ENCODE peak calls at places on chromosomes 11 and 22, in ten cellular contexts. J is PC-9, Z is astrocyte, V is PC-3, F is AG04450, K is SJSA1, G is mucosa of descending colon, M is OCI-LY7, I is A549, X is aorta. Q is an unnamed sample. For H3K9me3, the result is how much of the 10 kb centered on the place peaks cover.

GRCh38 chr11:110971110-110971509 is 258.9 kb upstream of the ARHGAP20 start:
- DNase-seq in J (peak), Z (peak), V (peak), F (no peak), K (no peak), G (no peak), M (no peak), I (no peak), X (no peak), Q (no peak)

GRCh38 chr22:37020192-37020479 is 594 bp downstream of the MPST start:
- DNase-seq in J (no peak), Z (peak), V (peak), F (no peak), K (peak), G (peak), M (peak), I (peak), X (peak), Q (no peak)

GRCh38 chr22:17633217-17633997 is 4.9 kb upstream of the ATP6V1E1 start:
- DNase-seq in J (peak), Z (peak), V (peak), F (peak), K (peak), G (no peak), M (no peak), I (peak), X (no peak), Q (no peak)

GRCh38 chr22:30602049-30602448 is 4.9 kb upstream of the TCN2 start:
- DNase-seq in J (no peak), Z (peak), V (peak), F (no peak), K (no peak), G (no peak), M (peak), I (peak), X (no peak), Q (no peak)

GRCh38 chr22:44389926-44390925 is 77.5 kb upstream of the SHISAL1 start:
- DNase-seq in J (no peak), Z (no peak), V (no peak), F (no peak), K (no peak), G (peak), M (no peak), I (no peak), X (peak), Q (no peak)

GRCh38 chr11:113628912-113629311 is 77.2 kb downstream of the TMPRSS5 start:
- DNase-seq in J (no peak), Z (no peak), V (no peak), F (no peak), K (no peak), G (no peak), M (no peak), I (no peak), X (no peak), Q (no peak)

GRCh38 chr11:125952973-125953372 is 7.1 kb downstream of the VSIG10L2 start:
- DNase-seq in J (peak), Z (no peak), V (peak), F (no peak), K (no peak), G (no peak), M (no peak), I (no peak), X (no peak), Q (no peak)

GRCh38 chr22:23102776-23103175 is 32.5 kb downstream of the GNAZ start:
- DNase-seq in J (no peak), Z (no peak), V (no peak), F (no peak), K (no peak), G (no peak), M (no peak), I (no peak), X (no peak), Q (no peak)

GRCh38 chr11:91220476-91221202 is 997.8 kb upstream of the CHORDC1 start:
- DNase-seq in J (no peak), Z (peak), V (peak), F (no peak), K (no peak), G (no peak), M (no peak), I (peak), X (no peak), Q (no peak)

GRCh38 chr11:23765862-23766261 is 731.0 kb upstream of the LUZP2 start:
- DNase-seq in J (no peak), Z (peak), V (peak), F (no peak), K (no peak), G (no peak), M (no peak), I (no peak), X (no peak), Q (no peak)

GRCh38 chr11:11510939-11511338 is 110.9 kb downstream of the GALNT18 start:
- DNase-seq in J (no peak), Z (peak), V (no peak), F (no peak), K (no peak), G (peak), M (no peak), I (no peak), X (no peak), Q (no peak)

GRCh38 chr11:34565417-34566208 is 52.0 kb upstream of the ELF5 start:
- DNase-seq in J (no peak), Z (no peak), V (peak), F (no peak), K (no peak), G (no peak), M (peak), I (peak), X (no peak), Q (no peak)

GRCh38 chr11:63858628-63859550 is 20.0 kb downstream of the MARK2 start:
- DNase-seq in J (no peak), Z (peak), V (no peak), F (no peak), K (no peak), G (peak), M (no peak), I (peak), X (peak), Q (no peak)

GRCh38 chr11:85810871-85811611 is at the start of gene SYTL2:
- DNase-seq in J (peak), Z (peak), V (peak), F (no peak), K (peak), G (peak), M (peak), I (peak), X (peak), Q (peak)

GRCh38 chr22:46462726-46463371 is 74.6 kb downstream of the CELSR1 start:
- DNase-seq in J (no peak), Z (peak), V (peak), F (no peak), K (peak), G (no peak), M (no peak), I (peak), X (no peak), Q (no peak)

GRCh38 chr22:45448431-45448830 is 34.9 kb downstream of the RIBC2 start:
- DNase-seq in J (no peak), Z (no peak), V (no peak), F (no peak), K (no peak), G (no peak), M (no peak), I (no peak), X (peak), Q (no peak)

GRCh38 chr11:44257338-44258189 is 52.4 kb downstream of the ALX4 start:
- DNase-seq in J (no peak), Z (no peak), V (no peak), F (no peak), K (no peak), G (no peak), M (no peak), I (no peak), X (no peak), Q (no peak)

GRCh38 chr11:117220568-117220967 is 11.3 kb downstream of the PCSK7 start:
- DNase-seq in J (no peak), Z (no peak), V (no peak), F (no peak), K (no peak), G (peak), M (no peak), I (no peak), X (peak), Q (no peak)

GRCh38 chr11:71948314-71949027 is 19.6 kb downstream of the RNF121 start:
- DNase-seq in J (no peak), Z (peak), V (no peak), F (no peak), K (no peak), G (no peak), M (no peak), I (peak), X (no peak), Q (no peak)

GRCh38 chr11:3962406-3962840 is 107.0 kb downstream of the STIM1 start:
- DNase-seq in J (no peak), Z (no peak), V (no peak), F (no peak), K (peak), G (no peak), M (no peak), I (no peak), X (no peak), Q (no peak)

GRCh38 chr11:3087373-3087772 is 30.1 kb upstream of the CARS1 start:
- DNase-seq in J (no peak), Z (no peak), V (no peak), F (no peak), K (no peak), G (no peak), M (no peak), I (no peak), X (no peak), Q (no peak)

GRCh38 chr22:44268431-44269116 is 44.2 kb downstream of the SHISAL1 start:
- DNase-seq in J (no peak), Z (no peak), V (no peak), F (no peak), K (no peak), G (peak), M (no peak), I (no peak), X (no peak), Q (no peak)

GRCh38 chr22:49964493-49965290 is 4.1 kb downstream of the PIM3 start:
- DNase-seq in J (no peak), Z (no peak), V (no peak), F (no peak), K (no peak), G (peak), M (no peak), I (no peak), X (peak), Q (no peak)

GRCh38 chr11:69939551-69940245 is 120.5 kb upstream of the FGF3 start:
- DNase-seq in J (no peak), Z (peak), V (no peak), F (no peak), K (no peak), G (no peak), M (no peak), I (no peak), X (peak), Q (no peak)

GRCh38 chr22:48920776-48921241 is 906.9 kb downstream of the BRD1 start:
- DNase-seq in J (no peak), Z (no peak), V (no peak), F (no peak), K (no peak), G (no peak), M (no peak), I (no peak), X (peak), Q (no peak)

GRCh38 chr22:48918585-48919186 is 909.0 kb downstream of the BRD1 start:
- DNase-seq in J (no peak), Z (no peak), V (no peak), F (no peak), K (no peak), G (no peak), M (no peak), I (no peak), X (peak), Q (no peak)

GRCh38 chr22:48921411-48921903 is 906.2 kb downstream of the BRD1 start:
- DNase-seq in J (no peak), Z (no peak), V (no peak), F (no peak), K (no peak), G (no peak), M (no peak), I (no peak), X (peak), Q (no peak)

GRCh38 chr22:48919187-48919590 is 908.5 kb downstream of the BRD1 start:
- DNase-seq in J (no peak), Z (no peak), V (no peak), F (no peak), K (no peak), G (no peak), M (no peak), I (no peak), X (peak), Q (no peak)

GRCh38 chr22:48919851-48920589 is 907.7 kb downstream of the BRD1 start:
- DNase-seq in J (no peak), Z (no peak), V (no peak), F (no peak), K (no peak), G (no peak), M (no peak), I (no peak), X (peak), Q (no peak)
- H3K9me3 ChIP-seq in J (under half), Z (under half), V (under half), F (half or more), K (under half), G (under half), M (under half), I (under half), X (under half), Q (under half)

GRCh38 chr22:48592931-48593330 is 1234.7 kb downstream of the BRD1 start:
- DNase-seq in J (no peak), Z (no peak), V (no peak), F (no peak), K (no peak), G (peak), M (no peak), I (no peak), X (no peak), Q (no peak)
- H3K9me3 ChIP-seq in J (under half), Z (under half), V (under half), F (half or more), K (under half), G (under half), M (under half), I (under half), X (under half), Q (under half)

DNA sequence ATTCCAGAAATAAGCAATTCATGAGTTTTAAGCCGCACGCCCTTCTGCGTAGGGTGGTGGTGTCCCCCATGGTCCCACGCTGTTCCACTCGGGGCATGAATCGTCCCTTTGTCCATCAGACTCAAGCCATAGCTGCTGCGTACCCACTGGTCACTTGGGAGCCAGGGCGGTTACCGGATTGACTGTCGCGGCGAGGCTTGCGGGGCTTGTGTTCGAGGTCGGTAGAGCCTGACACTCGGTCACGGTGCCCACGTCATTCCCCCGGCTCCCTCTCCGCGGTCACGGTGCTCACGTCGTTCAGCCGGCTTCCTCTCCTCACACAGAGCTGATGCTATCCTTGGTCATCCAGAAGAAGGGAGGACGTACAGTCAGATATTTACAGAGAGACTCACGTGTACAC is 1227.0 kb downstream of the BRD1 start:
- DNase-seq in J (no peak), Z (no peak), V (no peak), F (no peak), K (no peak), G (no peak), M (no peak), I (no peak), X (no peak), Q (no peak)
- H3K9me3 ChIP-seq in J (under half), Z (under half), V (under half), F (half or more), K (under half), G (under half), M (under half), I (under half), X (under half), Q (under half)

GRCh38 chr22:48145738-48146137 is 1383.3 kb downstream of the TBC1D22A start:
- DNase-seq in J (no peak), Z (no peak), V (no peak), F (no peak), K (no peak), G (no peak), M (no peak), I (no peak), X (no peak), Q (no peak)

GRCh38 chr22:48146426-48146825 is 1384.0 kb downstream of the TBC1D22A start:
- DNase-seq in J (no peak), Z (no peak), V (no peak), F (no peak), K (no peak), G (no peak), M (no peak), I (no peak), X (no peak), Q (no peak)

GRCh38 chr22:48142388-48142787 is 1379.9 kb downstream of the TBC1D22A start:
- DNase-seq in J (no peak), Z (no peak), V (no peak), F (no peak), K (no peak), G (no peak), M (no peak), I (no peak), X (no peak), Q (no peak)

GRCh38 chr22:48143856-48144255 is 1381.4 kb downstream of the TBC1D22A start:
- DNase-seq in J (no peak), Z (no peak), V (no peak), F (no peak), K (no peak), G (no peak), M (no peak), I (no peak), X (no peak), Q (no peak)

GRCh38 chr22:48144318-48144717 is 1381.9 kb downstream of the TBC1D22A start:
- DNase-seq in J (no peak), Z (no peak), V (no peak), F (no peak), K (no peak), G (no peak), M (no peak), I (no peak), X (no peak), Q (no peak)
- H3K9me3 ChIP-seq in J (under half), Z (under half), V (under half), F (half or more), K (under half), G (under half), M (under half), I (under half), X (under half), Q (under half)

DNA sequence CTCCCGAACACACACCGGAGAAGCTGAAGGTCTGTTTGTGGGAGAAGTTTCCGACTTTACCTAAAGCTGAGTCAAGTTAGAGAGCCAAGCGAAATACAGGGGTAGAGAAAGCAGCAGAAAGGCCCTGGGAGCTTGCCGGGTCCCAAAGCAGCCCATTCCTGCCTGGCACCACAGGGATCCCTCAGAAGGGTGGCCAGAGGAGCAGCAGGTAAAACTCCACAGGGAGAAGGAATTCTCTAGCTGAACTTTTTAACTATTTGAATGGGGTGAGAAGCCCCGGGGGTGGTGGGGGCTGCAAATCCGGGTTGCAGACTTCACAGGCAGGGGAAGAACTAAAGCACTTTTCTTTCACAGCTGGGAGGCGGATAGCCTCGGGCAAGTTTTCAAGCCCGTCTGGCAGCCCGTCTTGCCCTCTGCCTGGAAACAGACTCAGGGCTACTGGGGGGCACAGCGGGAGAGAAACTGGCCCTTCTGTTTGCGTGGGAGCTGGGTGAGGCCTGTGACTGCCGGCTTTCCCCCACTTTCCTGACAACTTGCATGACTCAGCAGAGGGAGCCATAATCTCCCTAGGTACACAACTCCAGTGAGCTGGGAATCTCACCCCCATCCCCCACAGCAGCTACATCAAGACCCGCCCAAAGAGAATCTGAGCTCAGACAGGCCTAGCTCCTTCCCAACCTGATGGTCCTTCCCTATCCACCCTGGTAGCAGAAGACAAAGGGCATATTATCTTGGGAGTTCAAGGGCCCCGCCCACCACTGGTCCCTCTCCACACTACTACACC is 311.0 kb downstream of the SBF2 start:
- DNase-seq in J (peak), Z (peak), V (peak), F (no peak), K (peak), G (no peak), M (no peak), I (peak), X (no peak), Q (no peak)
- H3K9me3 ChIP-seq in J (under half), Z (under half), V (under half), F (under half), K (under half), G (under half), M (under half), I (under half), X (under half), Q (under half)

Q was measured in CD4-positive, alpha-beta T cell.